ENCODE peak calls at places on chromosomes 13 and 19, in seven cellular contexts. N is SW 1271; O is psoas muscle; W is MV-4-11; M is stimulated activated CD8-positive, alpha-beta memory T cell treated with anti-CD3 and anti-CD28 coated beads, Interleukin-2, amount 100 ng/mL, for 1 hour; H is stimulated activated CD4-positive, alpha-beta T cell treated with anti-CD3 and anti-CD28 coated beads, Interleukin-2, amount 100 ng/mL, for 48 hours; Q is hypothalamus. Z is an unnamed sample.

GRCh38 chr13:99151516-99151915 is 49.1 kb upstream of the UBAC2 start:
- DNase-seq in N (no peak), O (no peak), W (peak; percentile 48), M (no peak), H (no peak), Q (no peak), Z (peak; percentile 77)

GRCh38 chr19:55116232-55117062 is 990 bp downstream of the PPP1R12C start:
- DNase-seq in N (no peak), O (peak; percentile 80), W (peak; percentile 82), M (peak; percentile 21), H (peak; percentile 48), Q (peak; percentile 30), Z (no peak)

GRCh38 chr13:110436276-110436675 is 125.2 kb downstream of the RAB20 start:
- DNase-seq in N (no peak), O (no peak), W (no peak), M (no peak), H (no peak), Q (no peak), Z (no peak)

GRCh38 chr13:40993119-40993518 is 26.0 kb downstream of the ELF1 start:
- DNase-seq in N (no peak), O (no peak), W (no peak), M (no peak), H (no peak), Q (no peak), Z (no peak)

GRCh38 chr13:19601749-19602725 is 31.4 kb upstream of the MPHOSPH8 start:
- DNase-seq in N (no peak), O (no peak), W (peak; percentile 17), M (peak; percentile 16), H (peak; percentile 34), Q (no peak), Z (no peak)

GRCh38 chr13:36026556-36026955 is 104.6 kb downstream of the DCLK1 start:
- DNase-seq in N (no peak), O (no peak), W (no peak), M (no peak), H (no peak), Q (no peak), Z (no peak)

GRCh38 chr13:18971576-18972219 is 209.9 kb downstream of the TUBA3C start:
- DNase-seq in N (no peak), O (no peak), W (no peak), M (no peak), H (no peak), Q (no peak), Z (no peak)

GRCh38 chr19:48878219-48879024 is 6.2 kb downstream of the PPP1R15A start:
- DNase-seq in N (no peak), O (no peak), W (peak; percentile 70), M (no peak), H (no peak), Q (no peak), Z (no peak)

GRCh38 chr13:43908156-43909126 is 28.7 kb downstream of the LACC1 start:
- DNase-seq in N (no peak), O (no peak), W (peak; percentile 15), M (no peak), H (no peak), Q (no peak), Z (no peak)

GRCh38 chr13:96822900-96823299 is 171.4 kb downstream of the OXGR1 start:
- DNase-seq in N (no peak), O (no peak), W (no peak), M (no peak), H (no peak), Q (no peak), Z (no peak)

GRCh38 chr19:45528744-45529453 is 21.6 kb downstream of the VASP start:
- DNase-seq in N (no peak), O (peak; percentile 58), W (no peak), M (no peak), H (no peak), Q (no peak), Z (no peak)

GRCh38 chr13:51397262-51397933 is 55.4 kb downstream of the INTS6 start:
- DNase-seq in N (no peak), O (peak; percentile 51), W (no peak), M (no peak), H (no peak), Q (no peak), Z (no peak)

GRCh38 chr13:33642374-33643065 is 175.4 kb upstream of the RFC3 start:
- DNase-seq in N (no peak), O (peak; percentile 75), W (peak; percentile 56), M (no peak), H (no peak), Q (no peak), Z (peak; percentile 46)

GRCh38 chr19:19120308-19121156 is 17.7 kb downstream of the TMEM161A start:
- DNase-seq in N (no peak), O (no peak), W (peak; percentile 43), M (no peak), H (no peak), Q (no peak), Z (no peak)

GRCh38 chr13:44306401-44307192 is 67.0 kb upstream of the SERP2 start:
- DNase-seq in N (no peak), O (no peak), W (no peak), M (no peak), H (no peak), Q (no peak), Z (no peak)

GRCh38 chr19:17796013-17796837 is 1.3 kb downstream of the B3GNT3 start:
- DNase-seq in N (no peak), O (no peak), W (no peak), M (no peak), H (no peak), Q (no peak), Z (no peak)

GRCh38 chr19:32928806-32929205 is 43.0 kb downstream of the CEP89 start:
- DNase-seq in N (no peak), O (no peak), W (no peak), M (no peak), H (no peak), Q (no peak), Z (no peak)

GRCh38 chr13:52405767-52406494 is at the start of gene THSD1:
- DNase-seq in N (no peak), O (peak; percentile 89), W (no peak), M (no peak), H (no peak), Q (no peak), Z (no peak)

GRCh38 chr13:101785858-101786257 is 333.4 kb downstream of the ITGBL1 start:
- DNase-seq in N (peak; percentile 48), O (no peak), W (no peak), M (no peak), H (no peak), Q (no peak), Z (no peak)

GRCh38 chr19:16678498-16678897 is 17.6 kb downstream of the TMEM38A start:
- DNase-seq in N (no peak), O (no peak), W (peak; percentile 23), M (no peak), H (no peak), Q (no peak), Z (no peak)

GRCh38 chr13:41370736-41371135 is 59.7 kb downstream of the NAA16 start:
- DNase-seq in N (no peak), O (no peak), W (no peak), M (no peak), H (no peak), Q (no peak), Z (no peak)

GRCh38 chr13:113456116-113456702 is 2.9 kb upstream of the ADPRHL1 start:
- DNase-seq in N (no peak), O (peak; percentile 28), W (no peak), M (no peak), H (no peak), Q (no peak), Z (no peak)

GRCh38 chr19:22606954-22607652 is 27.0 kb upstream of the ZNF492 start:
- DNase-seq in N (no peak), O (no peak), W (no peak), M (no peak), H (no peak), Q (no peak), Z (no peak)

GRCh38 chr13:102651392-102651791 is 43.5 kb downstream of the METTL21C start:
- DNase-seq in N (no peak), O (no peak), W (no peak), M (no peak), H (no peak), Q (no peak), Z (no peak)

GRCh38 chr13:113589961-113590339 is 5.4 kb downstream of the TFDP1 start:
- DNase-seq in N (no peak), O (peak; percentile 12), W (no peak), M (no peak), H (no peak), Q (no peak), Z (no peak)

GRCh38 chr13:99228737-99229691 is 28.4 kb downstream of the UBAC2 start:
- DNase-seq in N (no peak), O (no peak), W (peak; percentile 87), M (no peak), H (no peak), Q (no peak), Z (peak; percentile 57)